ENCODE peak calls at places on chromosomes 4 and X, in nine cellular contexts. K is CD8-positive, alpha-beta T cell; D is psoas muscle; N is mesenchymal stem cell; L is heart left ventricle; T is breast epithelium; W is NT2/D1; J is mesendoderm; A is hepatocyte. G is an unnamed sample.
A peak's percentile ranks its signal among the peaks of the same experiment; 100 is the strongest.

GRCh38 chr4:61678297-61678696 is 478.2 kb downstream of the ADGRL3 start:
- DNase-seq in K (no peak), J (no peak), A (no peak), L (no peak), N (no peak), D (no peak), T (no peak), W (no peak), G (no peak)

GRCh38 chr4:28654618-28655017 is 1794.0 kb downstream of the STIM2 start:
- DNase-seq in L (no peak), D (no peak), W (no peak), N (no peak), K (no peak), T (no peak), A (no peak), J (no peak), G (no peak)

GRCh38 chr4:61493470-61493869 is 293.3 kb downstream of the ADGRL3 start:
- DNase-seq in D (no peak), K (no peak), L (no peak), N (no peak), J (peak; percentile 54), A (no peak), T (no peak), W (no peak), G (no peak)

GRCh38 chr4:77959566-77960338 is 97.1 kb downstream of the MRPL1 start:
- DNase-seq in K (no peak), J (peak; percentile 70), W (peak; percentile 18), D (no peak), L (no peak), N (peak; percentile 56), A (peak; percentile 70), T (no peak), G (no peak)

GRCh38 chr4:169147217-169147616 is 123.5 kb downstream of the SH3RF1 start:
- DNase-seq in W (no peak), A (no peak), N (peak; percentile 26), J (no peak), T (no peak), D (no peak), L (no peak), K (no peak), G (no peak)

GRCh38 chr4:104693601-104694201 is 199.0 kb upstream of the CXXC4 start:
- DNase-seq in W (no peak), J (peak; percentile 8), K (no peak), L (no peak), T (no peak), D (no peak), A (no peak), N (peak; percentile 1), G (no peak)

GRCh38 chrX:43964936-43965335 is 8.3 kb downstream of the NDP start:
- DNase-seq in A (no peak), T (no peak), J (no peak), W (no peak), L (no peak), N (no peak), K (no peak), D (no peak), G (no peak)

GRCh38 chrX:10377427-10377826 is 220.7 kb downstream of the CLCN4 start:
- DNase-seq in J (no peak), L (no peak), T (no peak), A (no peak), W (no peak), N (no peak), D (no peak), K (no peak), G (no peak)

GRCh38 chr4:136301773-136302172 is 1230.5 kb downstream of the PCDH18 start:
- DNase-seq in K (no peak), N (no peak), A (no peak), D (no peak), L (no peak), J (no peak), W (no peak), T (no peak), G (no peak)

GRCh38 chrX:44903107-44903506 is 30.1 kb downstream of the KDM6A start:
- DNase-seq in W (no peak), N (peak; percentile 73), A (no peak), D (no peak), L (no peak), T (no peak), K (no peak), J (peak; percentile 7), G (no peak)

GRCh38 chrX:50613846-50614245 is 143.2 kb upstream of the DGKK start:
- DNase-seq in T (no peak), L (no peak), D (no peak), A (no peak), K (no peak), W (no peak), N (no peak), J (no peak), G (no peak)

GRCh38 chr4:83054928-83055327 is 19.9 kb downstream of the COPS4 start:
- DNase-seq in J (no peak), D (no peak), N (peak; percentile 22), K (no peak), A (no peak), W (no peak), L (no peak), T (no peak), G (no peak)

GRCh38 chr4:10108818-10109783 is 7.5 kb downstream of the WDR1 start:
- DNase-seq in J (no peak), D (no peak), L (no peak), N (peak; percentile 24), K (no peak), T (no peak), W (no peak), A (no peak), G (no peak)

DNA sequence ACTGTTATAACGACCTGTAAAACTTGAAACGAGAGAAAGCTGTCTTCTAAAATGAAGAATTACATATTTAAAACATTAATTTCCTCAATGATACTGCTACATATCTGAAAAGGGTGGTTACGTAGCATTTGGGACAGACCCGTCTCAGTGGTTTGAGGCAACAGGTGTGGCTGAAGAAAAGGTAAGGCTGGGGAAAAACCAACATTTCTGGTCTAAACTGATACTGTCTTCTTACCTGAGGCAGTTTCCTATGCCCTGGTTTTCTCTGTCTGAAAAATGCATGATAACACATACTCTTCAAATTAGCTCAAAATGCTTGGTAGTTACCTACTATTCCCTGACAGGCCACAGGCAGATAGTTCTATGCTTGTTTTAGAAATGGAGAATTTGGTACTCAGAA is 30.4 kb downstream of the PLS3 start:
- DNase-seq in T (no peak), A (no peak), W (no peak), N (no peak), D (no peak), K (no peak), J (no peak), L (no peak), G (no peak)
- H3K4me1 ChIP-seq in T (no peaks in the 10 kb centered on the region), A (peaks cover 33% of the 10 kb centered on the region), W (no peaks in the 10 kb centered on the region), N (no peaks in the 10 kb centered on the region), D (peaks cover 9% of the 10 kb centered on the region), K (no peaks in the 10 kb centered on the region), J (no peaks in the 10 kb centered on the region), L (peaks cover 43% of the 10 kb centered on the region), G (no peaks in the 10 kb centered on the region)

GRCh38 chr4:183322326-183322725 is at the start of gene CLDN24:
- DNase-seq in L (no peak), N (no peak), K (no peak), A (no peak), W (no peak), D (no peak), J (no peak), T (no peak), G (no peak)

GRCh38 chr4:183321079-183321478 is 1.0 kb upstream of the CLDN22 start:
- DNase-seq in L (no peak), D (no peak), A (no peak), W (no peak), K (no peak), T (no peak), J (no peak), N (no peak), G (no peak)

GRCh38 chr4:183318656-183319055 is 1.4 kb downstream of the CLDN22 start:
- DNase-seq in T (no peak), L (no peak), D (no peak), W (no peak), N (no peak), A (no peak), J (no peak), K (no peak), G (no peak)

GRCh38 chr4:183321516-183321915 is 710 bp downstream of the CLDN24 start:
- DNase-seq in D (no peak), L (no peak), T (no peak), J (no peak), W (no peak), A (no peak), N (no peak), K (no peak), G (no peak)

GRCh38 chr4:183320211-183321068 is at the start of gene CLDN22:
- DNase-seq in K (no peak), D (no peak), N (no peak), A (no peak), J (no peak), T (no peak), W (no peak), L (no peak), G (no peak)
- H3K4me3 ChIP-seq in K (no peak within 1 kb of the TSS), D (no peak within 1 kb of the TSS), N (no peak within 1 kb of the TSS), A (no peak within 1 kb of the TSS), J (no peak within 1 kb of the TSS), T (no peak within 1 kb of the TSS), W (no peak within 1 kb of the TSS), L (no peak within 1 kb of the TSS), G (no peak within 1 kb of the TSS)

DNA sequence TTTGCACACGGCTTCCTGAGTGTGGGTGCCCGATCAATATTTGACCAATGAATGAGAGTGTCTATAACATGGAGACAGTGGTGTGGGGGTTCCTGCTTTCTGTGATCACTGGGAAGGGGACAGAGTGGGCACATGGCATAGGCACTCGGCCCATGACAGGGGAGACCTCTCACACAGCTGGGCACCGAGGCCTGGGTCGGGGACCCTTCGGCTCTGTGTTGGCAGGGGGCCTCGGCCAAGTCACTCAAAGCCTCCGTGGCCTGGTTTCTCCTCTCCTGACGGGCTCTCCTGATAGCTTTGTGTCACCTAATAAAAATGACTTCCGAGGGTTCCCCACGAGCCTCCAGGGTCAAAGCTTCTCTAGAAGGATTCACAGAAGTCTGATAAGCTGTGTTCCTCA is 43.9 kb upstream of the PSAPL1 start:
- DNase-seq in N (no peak), W (no peak), T (no peak), D (no peak), K (no peak), A (no peak), J (no peak), L (no peak), G (no peak)
- H3K27me3 ChIP-seq in N (peaks cover 4% of the 10 kb centered on the region), W (no peaks in the 10 kb centered on the region), T (no peaks in the 10 kb centered on the region), D (no peaks in the 10 kb centered on the region), K (no peaks in the 10 kb centered on the region), A (no peaks in the 10 kb centered on the region), J (no peaks in the 10 kb centered on the region), L (no peaks in the 10 kb centered on the region), G (no peaks in the 10 kb centered on the region)

GRCh38 chr4:140805293-140805692 is 49.1 kb upstream of the TBC1D9 start:
- DNase-seq in K (no peak), T (no peak), N (no peak), J (no peak), A (no peak), W (no peak), D (no peak), L (no peak), G (no peak)

GRCh38 chr4:140800686-140801085 is 44.5 kb upstream of the TBC1D9 start:
- DNase-seq in N (no peak), D (no peak), A (no peak), J (no peak), L (no peak), K (no peak), W (no peak), T (no peak), G (no peak)

GRCh38 chr4:140802591-140802990 is 46.4 kb upstream of the TBC1D9 start:
- DNase-seq in D (no peak), A (no peak), J (no peak), K (no peak), N (no peak), L (no peak), T (no peak), W (no peak), G (no peak)

GRCh38 chr4:140799686-140800225 is 43.6 kb upstream of the TBC1D9 start:
- DNase-seq in N (no peak), L (no peak), D (no peak), A (no peak), J (peak; percentile 71), K (no peak), T (no peak), W (no peak), G (no peak)
- H3K4me1 ChIP-seq in N (peaks cover 2% of the 10 kb centered on the region), L (no peaks in the 10 kb centered on the region), D (no peaks in the 10 kb centered on the region), A (no peaks in the 10 kb centered on the region), J (no peaks in the 10 kb centered on the region), K (no peaks in the 10 kb centered on the region), T (no peaks in the 10 kb centered on the region), W (no peaks in the 10 kb centered on the region), G (no peaks in the 10 kb centered on the region)

G was measured in aorta.